ENCODE peak calls at places on chromosomes 16 and 17, in seven cellular contexts. V is HCT116, E is transverse colon, H is stomach, C is endothelial cell of umbilical vein, M is K562, D is prostate gland. A is an unnamed sample.
A peak's percentile ranks its signal among the peaks of the same experiment; 100 is the strongest.

GRCh38 chr17:60473788-60474187 is 51.5 kb downstream of the CHCT1 start:
- DNase-seq in V (no peak), E (no peak), H (no peak), C (no peak), M (no peak), D (no peak), A (no peak)

GRCh38 chr17:70276931-70277330 is 107.6 kb downstream of the KCNJ2 start:
- DNase-seq in V (no peak), E (no peak), H (no peak), C (no peak), M (no peak), D (no peak), A (no peak)

GRCh38 chr16:15690296-15690695 is 40.3 kb downstream of the NDE1 start:
- DNase-seq in V (no peak), E (no peak), H (no peak), C (no peak), M (no peak), D (no peak), A (no peak)

GRCh38 chr16:80986557-80986956 is 20.1 kb downstream of the CMC2 start:
- DNase-seq in V (no peak), E (no peak), H (no peak), C (no peak), M (no peak), D (no peak), A (no peak)

GRCh38 chr16:87951550-87952538 is 610 bp downstream of the BANP start:
- DNase-seq in V (no peak), E (peak; percentile 35), H (no peak), C (peak; percentile 35), M (no peak), D (no peak), A (no peak)

GRCh38 chr17:73360961-73361761 is 49.4 kb upstream of the CDC42EP4 start:
- DNase-seq in V (no peak), E (no peak), H (no peak), C (no peak), M (no peak), D (no peak), A (no peak)

GRCh38 chr17:79813826-79814623 is 17.1 kb upstream of the CBX8 start:
- DNase-seq in V (no peak), E (no peak), H (no peak), C (no peak), M (no peak), D (no peak), A (no peak)

GRCh38 chr17:63537001-63537400 is 13.3 kb upstream of the DCAF7 start:
- DNase-seq in V (no peak), E (no peak), H (no peak), C (no peak), M (no peak), D (no peak), A (no peak)

GRCh38 chr17:52824542-52824941 is 666.0 kb upstream of the CA10 start:
- DNase-seq in V (no peak), E (peak; percentile 84), H (no peak), C (no peak), M (no peak), D (no peak), A (no peak)
- TF ChIP-seq POLR2AphosphoS5 in V (no peak), E (peak; percentile 14), H (no peak), C (no peak), M (no peak), D (no peak), A (no peak)

GRCh38 chr16:27450836-27451341 is 48.9 kb downstream of the IL21R start:
- DNase-seq in V (no peak), E (peak; percentile 50), H (no peak), C (no peak), M (no peak), D (no peak), A (peak; percentile 47)
- TF ChIP-seq POLR2A in V (no peak), E (no peak), H (no peak), C (no peak), M (no peak), D (no peak), A (peak; percentile 73)

GRCh38 chr16:4382795-4383357 is 11.2 kb downstream of the VASN start:
- DNase-seq in V (no peak), E (no peak), H (no peak), C (no peak), M (no peak), D (no peak), A (no peak)
- TF ChIP-seq POLR2AphosphoS5 in V (no peak), E (no peak), H (no peak), C (no peak), M (no peak), D (no peak), A (peak; percentile 46)

GRCh38 chr16:73056911-73057310 is 9.0 kb upstream of the ZFHX3 start:
- DNase-seq in V (no peak), E (no peak), H (no peak), C (no peak), M (no peak), D (no peak), A (no peak)

GRCh38 chr16:73058221-73058615 is 10.3 kb upstream of the ZFHX3 start:
- DNase-seq in V (no peak), E (peak; percentile 58), H (peak; percentile 62), C (peak; percentile 45), M (peak; percentile 29), D (no peak), A (peak; percentile 68)

GRCh38 chr16:73056383-73056782 is 8.5 kb upstream of the ZFHX3 start:
- DNase-seq in V (no peak), E (no peak), H (no peak), C (no peak), M (no peak), D (no peak), A (no peak)

GRCh38 chr16:73058616-73059409 is 10.9 kb upstream of the ZFHX3 start:
- DNase-seq in V (peak; percentile 38), E (no peak), H (peak; percentile 43), C (peak; percentile 61), M (peak; percentile 20), D (no peak), A (peak; percentile 47)

GRCh38 chr16:73057369-73058210 is 9.7 kb upstream of the ZFHX3 start:
- DNase-seq in V (no peak), E (no peak), H (no peak), C (peak; percentile 52), M (peak; percentile 22), D (no peak), A (no peak)
- TF ChIP-seq POLR2A in V (no peak), E (peak; percentile 34), H (no peak), C (peak; percentile 53), M (no peak), D (peak; percentile 49), A (no peak)

DNA sequence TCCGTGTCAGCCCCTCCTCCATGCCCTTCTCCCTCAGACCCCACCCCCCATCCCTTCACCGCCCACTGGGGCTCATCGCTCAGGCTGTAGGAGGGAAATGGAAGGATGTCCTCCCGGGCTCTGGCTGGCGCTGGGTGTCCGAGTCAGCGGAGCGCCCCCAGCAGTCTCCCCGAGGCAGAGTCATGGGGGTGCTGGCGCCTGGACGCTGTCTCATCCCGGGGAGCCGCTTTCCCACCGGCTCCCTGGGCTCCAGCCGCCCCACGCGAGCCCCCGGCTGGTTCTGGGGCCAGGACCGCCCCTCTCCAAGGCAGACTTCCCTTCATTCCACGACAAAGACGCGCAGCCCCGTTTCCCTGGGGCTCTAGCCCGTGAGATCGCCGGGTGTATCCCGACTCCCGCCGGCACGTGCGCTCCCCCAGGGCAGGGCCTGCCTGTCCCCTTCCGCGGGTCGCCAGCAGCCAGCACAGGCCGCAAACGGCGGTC is 398 bp upstream of the ANTKMT start:
- DNase-seq in V (no peak), E (peak; percentile 46), H (no peak), C (peak; percentile 45), M (peak; percentile 84), D (no peak), A (peak; percentile 70)
- TF ChIP-seq POLR2AphosphoS5 in V (no peak), E (no peak), H (no peak), C (no peak), M (no peak), D (no peak), A (no peak)

GRCh38 chr16:19432429-19432828 is 14.7 kb downstream of the TMC5 start:
- DNase-seq in V (peak; percentile 23), E (peak; percentile 39), H (no peak), C (no peak), M (no peak), D (peak; percentile 40), A (no peak)
- TF ChIP-seq POLR2A in V (no peak), E (no peak), H (no peak), C (no peak), M (no peak), D (no peak), A (no peak)

A was measured in GM12891.